ENCODE peak calls at places on chromosomes 11 and 22, in five cellular contexts. G is CD4-positive, alpha-beta memory T cell; E is ELR; I is A172; X is dorsolateral prefrontal cortex. U is an unnamed sample.
A peak's percentile ranks its signal among the peaks of the same experiment; 100 is the strongest.

GRCh38 chr11:117924631-117925170 is 4.5 kb downstream of the TMPRSS13 start:
- DNase-seq in G (no peak), E (no peak), I (no peak), X (no peak), U (no peak)

GRCh38 chr11:5476184-5476819 is 12.2 kb upstream of the OR52D1 start:
- DNase-seq in G (peak; percentile 18), E (peak; percentile 63), I (peak; percentile 69), X (no peak), U (peak; percentile 19)

GRCh38 chr22:17106785-17107546 is 14.2 kb downstream of the TMEM121B start:
- DNase-seq in G (no peak), E (no peak), I (no peak), X (no peak), U (no peak)

GRCh38 chr11:23124996-23125395 is 264.7 kb upstream of the CCDC179 start:
- DNase-seq in G (no peak), E (no peak), I (no peak), X (no peak), U (peak; percentile 72)

GRCh38 chr22:32341122-32341740 is 16.4 kb upstream of the RFPL3 start:
- DNase-seq in G (no peak), E (no peak), I (no peak), X (no peak), U (no peak)

GRCh38 chr11:64864473-64865285 is 13.7 kb downstream of the EHD1 start:
- DNase-seq in G (no peak), E (peak; percentile 93), I (peak; percentile 92), X (no peak), U (no peak)

GRCh38 chr11:501683-502287 is 5.3 kb downstream of the RNH1 start:
- DNase-seq in G (no peak), E (no peak), I (no peak), X (no peak), U (no peak)

GRCh38 chr11:102368472-102368871 is 21.5 kb downstream of the BIRC2 start:
- DNase-seq in G (no peak), E (no peak), I (no peak), X (no peak), U (no peak)

GRCh38 chr11:65574147-65574962 is 1.5 kb upstream of the EHBP1L1 start:
- DNase-seq in G (peak; percentile 81), E (peak; percentile 97), I (peak; percentile 90), X (peak; percentile 58), U (peak; percentile 87)

GRCh38 chr11:88680806-88681205 is 343.3 kb upstream of the CTSC start:
- DNase-seq in G (no peak), E (peak; percentile 48), I (peak; percentile 19), X (no peak), U (peak; percentile 75)

GRCh38 chr11:128916646-128917045 is 25.5 kb downstream of the KCNJ5 start:
- DNase-seq in G (no peak), E (no peak), I (no peak), X (no peak), U (no peak)

GRCh38 chr11:82960000-82960778 is 58.7 kb downstream of the DDIAS start:
- DNase-seq in G (peak; percentile 82), E (no peak), I (no peak), X (no peak), U (no peak)

GRCh38 chr11:133522344-133522743 is 10.0 kb downstream of the OPCML start:
- DNase-seq in G (no peak), E (no peak), I (no peak), X (no peak), U (no peak)